ENCODE peak calls at places on chromosomes 5 and 9, in ten cellular contexts. H, N, K, O, T, S, V, B, U and R are unnamed samples.

GRCh38 chr5:127957183-127957582 is 126.4 kb upstream of the SLC12A2 start:
- DNase-seq in H (peak), N (peak), K (peak), O (peak), T (no peak), S (no peak), V (peak), B (peak), U (no peak), R (no peak)

GRCh38 chr9:90290716-90291485 is 351.7 kb downstream of the DIRAS2 start:
- DNase-seq in H (no peak), N (no peak), K (peak), O (no peak), T (no peak), S (no peak), V (no peak), B (peak), U (no peak), R (no peak)

GRCh38 chr9:12882430-12882829 is 107.6 kb downstream of the LURAP1L start:
- DNase-seq in H (peak), N (no peak), K (peak), O (no peak), T (no peak), S (no peak), V (no peak), B (peak), U (no peak), R (no peak)

GRCh38 chr9:93098236-93098946 is 2.4 kb downstream of the CARD19 start:
- DNase-seq in H (peak), N (peak), K (peak), O (peak), T (peak), S (peak), V (peak), B (peak), U (no peak), R (no peak)

GRCh38 chr5:54608423-54609085 is 91.0 kb downstream of the SNX18 start:
- DNase-seq in H (no peak), N (no peak), K (peak), O (no peak), T (no peak), S (no peak), V (peak), B (no peak), U (no peak), R (no peak)

GRCh38 chr9:136088939-136089696 is 6.0 kb downstream of the NACC2 start:
- DNase-seq in H (no peak), N (no peak), K (no peak), O (peak), T (no peak), S (no peak), V (no peak), B (no peak), U (no peak), R (no peak)

GRCh38 chr5:22734907-22735306 is 118.2 kb downstream of the CDH12 start:
- DNase-seq in H (no peak), N (no peak), K (no peak), O (no peak), T (no peak), S (no peak), V (peak), B (no peak), U (no peak), R (no peak)

GRCh38 chr5:133113331-133114061 is 61.7 kb downstream of the HSPA4 start:
- DNase-seq in H (no peak), N (no peak), K (peak), O (no peak), T (no peak), S (no peak), V (peak), B (no peak), U (no peak), R (no peak)

GRCh38 chr5:113510836-113511451 is 2.5 kb upstream of the YTHDC2 start:
- DNase-seq in H (no peak), N (no peak), K (peak), O (no peak), T (no peak), S (no peak), V (peak), B (peak), U (no peak), R (no peak)

GRCh38 chr9:6243746-6244145 is 28.1 kb downstream of the IL33 start:
- DNase-seq in H (no peak), N (no peak), K (peak), O (no peak), T (no peak), S (no peak), V (peak), B (no peak), U (no peak), R (peak)

GRCh38 chr9:1916676-1917075 is 98.5 kb upstream of the SMARCA2 start:
- DNase-seq in H (no peak), N (no peak), K (no peak), O (no peak), T (no peak), S (no peak), V (no peak), B (peak), U (no peak), R (no peak)

GRCh38 chr9:83537331-83538171 is 650 bp downstream of the FRMD3 start:
- DNase-seq in H (no peak), N (peak), K (no peak), O (peak), T (no peak), S (no peak), V (peak), B (peak), U (peak), R (no peak)

GRCh38 chr9:100430286-100430940 is 3.5 kb downstream of the MSANTD3 start:
- DNase-seq in H (no peak), N (no peak), K (no peak), O (no peak), T (no peak), S (no peak), V (no peak), B (peak), U (no peak), R (no peak)

GRCh38 chr9:88593537-88594185 is 58.7 kb downstream of the NXNL2 start:
- DNase-seq in H (no peak), N (peak), K (peak), O (no peak), T (no peak), S (peak), V (peak), B (peak), U (peak), R (peak)
- TF ChIP-seq CTCF in H (peak), N (peak), K (peak), O (peak), T (peak), S (no peak), V (peak), B (peak), U (peak), R (peak)

GRCh38 chr5:77832938-77833337 is 56.8 kb upstream of the TBCA start:
- DNase-seq in H (no peak), N (no peak), K (no peak), O (no peak), T (no peak), S (no peak), V (no peak), B (no peak), U (no peak), R (no peak)

GRCh38 chr5:77832166-77832770 is 56.1 kb upstream of the TBCA start:
- DNase-seq in H (no peak), N (no peak), K (no peak), O (no peak), T (no peak), S (no peak), V (peak), B (no peak), U (no peak), R (no peak)

DNA sequence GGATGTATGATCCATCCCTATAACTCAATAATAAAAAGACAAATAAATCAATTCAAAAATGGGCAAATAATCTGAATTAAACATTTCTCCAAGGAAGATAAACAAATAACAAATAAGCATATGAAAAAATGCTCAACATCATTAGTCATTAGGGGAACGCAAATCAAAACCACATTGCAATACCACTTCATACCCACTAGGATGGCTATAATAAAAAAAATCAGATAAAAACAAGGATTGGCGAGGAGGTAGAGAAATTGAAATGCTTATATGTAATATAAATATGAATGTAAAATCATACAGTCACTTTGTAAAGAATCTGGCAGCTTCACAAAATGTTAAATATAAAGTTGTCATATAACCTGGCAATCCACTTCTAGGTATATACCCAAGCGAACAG is 52.3 kb upstream of the TBCA start:
- DNase-seq in H (no peak), N (no peak), K (no peak), O (no peak), T (no peak), S (no peak), V (no peak), B (no peak), U (no peak), R (no peak)
- TF ChIP-seq CTCF in H (no peak), N (no peak), K (no peak), O (no peak), T (no peak), S (no peak), V (no peak), B (no peak), U (peak), R (no peak)

GRCh38 chr5:1052641-1053390 is 44.2 kb downstream of the NKD2 start:
- DNase-seq in H (no peak), N (no peak), K (no peak), O (peak), T (no peak), S (no peak), V (no peak), B (no peak), U (no peak), R (no peak)
- TF ChIP-seq CTCF in H (no peak), N (no peak), K (no peak), O (no peak), T (no peak), S (no peak), V (no peak), B (no peak), U (no peak), R (no peak)

DNA sequence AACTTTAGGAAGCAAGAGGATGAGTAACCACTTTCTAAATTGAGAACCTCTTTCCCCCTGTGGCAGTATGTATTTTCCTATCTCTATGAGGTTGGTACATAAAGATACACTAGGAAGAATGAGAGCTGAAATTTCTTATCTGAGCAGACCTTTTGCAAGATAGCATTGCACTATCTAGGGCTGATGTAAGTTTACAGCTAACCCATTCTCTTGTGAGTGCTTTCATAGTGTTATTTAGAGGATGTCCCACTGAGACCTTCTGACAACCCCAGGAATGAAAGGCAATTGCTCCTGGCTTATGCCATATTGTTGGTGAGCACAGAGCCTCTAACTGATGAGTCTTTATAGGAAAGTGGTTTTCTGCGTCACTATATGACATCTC is 1209.3 kb upstream of the CDH6 start:
- DNase-seq in H (no peak), N (no peak), K (no peak), O (no peak), T (no peak), S (no peak), V (no peak), B (no peak), U (no peak), R (no peak)
- TF ChIP-seq CTCF in H (no peak), N (no peak), K (no peak), O (no peak), T (no peak), S (no peak), V (no peak), B (no peak), U (no peak), R (no peak)